ENCODE peak calls at places on chromosomes 2 and 18, in eight cellular contexts. C, F, I, Z, R, U, P and V are unnamed samples.

GRCh38 chr2:98572211-98572610 is 36.1 kb downstream of the COA5 start:
- DNase-seq in C (no peak), F (no peak), I (no peak), Z (no peak), R (no peak), U (no peak), P (no peak), V (no peak)

GRCh38 chr2:95375532-95376221 is 26.8 kb upstream of the FAHD2A start:
- DNase-seq in C (no peak), F (no peak), I (no peak), Z (peak), R (no peak), U (no peak), P (no peak), V (peak)

GRCh38 chr2:59184281-59185020 is 943.3 kb upstream of the FANCL start:
- DNase-seq in C (no peak), F (no peak), I (peak), Z (no peak), R (no peak), U (no peak), P (no peak), V (no peak)

GRCh38 chr2:11753452-11753885 is 7.0 kb downstream of the LPIN1 start:
- DNase-seq in C (peak), F (no peak), I (peak), Z (peak), R (no peak), U (no peak), P (peak), V (no peak)

GRCh38 chr2:174771631-174772491 is 7.6 kb upstream of the CHRNA1 start:
- DNase-seq in C (peak), F (peak), I (peak), Z (peak), R (no peak), U (peak), P (peak), V (peak)

GRCh38 chr2:120678926-120679325 is 56.7 kb upstream of the GLI2 start:
- DNase-seq in C (no peak), F (no peak), I (no peak), Z (no peak), R (no peak), U (no peak), P (no peak), V (no peak)

GRCh38 chr2:10773841-10774341 is 38.7 kb downstream of the PDIA6 start:
- DNase-seq in C (no peak), F (no peak), I (peak), Z (no peak), R (no peak), U (no peak), P (no peak), V (no peak)

GRCh38 chr2:38163006-38163405 is 87.1 kb upstream of the CYP1B1 start:
- DNase-seq in C (peak), F (no peak), I (no peak), Z (no peak), R (no peak), U (no peak), P (no peak), V (no peak)

GRCh38 chr2:130358420-130359350 is 2.8 kb downstream of the PTPN18 start:
- DNase-seq in C (no peak), F (no peak), I (no peak), Z (no peak), R (no peak), U (no peak), P (no peak), V (no peak)

GRCh38 chr2:235727891-235728380 is 234.1 kb downstream of the AGAP1 start:
- DNase-seq in C (no peak), F (no peak), I (no peak), Z (no peak), R (no peak), U (no peak), P (no peak), V (no peak)

GRCh38 chr2:130338793-130339345 is 3.8 kb upstream of the IMP4 start:
- DNase-seq in C (no peak), F (no peak), I (no peak), Z (no peak), R (no peak), U (no peak), P (no peak), V (no peak)

GRCh38 chr2:231395188-231396057 is at the start of gene B3GNT7:
- DNase-seq in C (no peak), F (no peak), I (no peak), Z (peak), R (no peak), U (no peak), P (peak), V (no peak)

GRCh38 chr18:9068346-9068745 is 34.2 kb upstream of the NDUFV2 start:
- DNase-seq in C (no peak), F (no peak), I (peak), Z (no peak), R (no peak), U (no peak), P (no peak), V (no peak)

GRCh38 chr2:43708178-43708577 is 31.9 kb upstream of the C1GALT1C1L start:
- DNase-seq in C (no peak), F (peak), I (no peak), Z (no peak), R (no peak), U (peak), P (no peak), V (no peak)

GRCh38 chr2:226766352-226767055 is 33.1 kb downstream of the IRS1 start:
- DNase-seq in C (no peak), F (no peak), I (peak), Z (no peak), R (no peak), U (no peak), P (no peak), V (no peak)

GRCh38 chr2:212428685-212429480 is 109.7 kb downstream of the ERBB4 start:
- DNase-seq in C (no peak), F (no peak), I (no peak), Z (no peak), R (no peak), U (no peak), P (no peak), V (no peak)

GRCh38 chr2:39107724-39108273 is 13.1 kb downstream of the SOS1 start:
- DNase-seq in C (no peak), F (no peak), I (no peak), Z (no peak), R (no peak), U (no peak), P (no peak), V (no peak)

GRCh38 chr18:37179384-37179783 is 350.5 kb downstream of the KIAA1328 start:
- DNase-seq in C (no peak), F (no peak), I (no peak), Z (no peak), R (no peak), U (no peak), P (no peak), V (no peak)

GRCh38 chr18:76494541-76495403 is at the start of gene ZNF516:
- DNase-seq in C (peak), F (peak), I (no peak), Z (peak), R (no peak), U (peak), P (no peak), V (peak)

GRCh38 chr18:23609390-23610008 is 23.2 kb upstream of the NPC1 start:
- DNase-seq in C (no peak), F (no peak), I (no peak), Z (no peak), R (no peak), U (no peak), P (no peak), V (no peak)

GRCh38 chr2:10863837-10864236 is 47.9 kb upstream of the KCNF1 start:
- DNase-seq in C (peak), F (no peak), I (no peak), Z (peak), R (no peak), U (no peak), P (no peak), V (no peak)

GRCh38 chr18:3429121-3429520 is 20.9 kb upstream of the TGIF1 start:
- DNase-seq in C (no peak), F (no peak), I (no peak), Z (no peak), R (no peak), U (no peak), P (no peak), V (no peak)

GRCh38 chr18:9688036-9688741 is 19.9 kb upstream of the RAB31 start:
- DNase-seq in C (no peak), F (no peak), I (peak), Z (no peak), R (no peak), U (peak), P (no peak), V (no peak)

DNA sequence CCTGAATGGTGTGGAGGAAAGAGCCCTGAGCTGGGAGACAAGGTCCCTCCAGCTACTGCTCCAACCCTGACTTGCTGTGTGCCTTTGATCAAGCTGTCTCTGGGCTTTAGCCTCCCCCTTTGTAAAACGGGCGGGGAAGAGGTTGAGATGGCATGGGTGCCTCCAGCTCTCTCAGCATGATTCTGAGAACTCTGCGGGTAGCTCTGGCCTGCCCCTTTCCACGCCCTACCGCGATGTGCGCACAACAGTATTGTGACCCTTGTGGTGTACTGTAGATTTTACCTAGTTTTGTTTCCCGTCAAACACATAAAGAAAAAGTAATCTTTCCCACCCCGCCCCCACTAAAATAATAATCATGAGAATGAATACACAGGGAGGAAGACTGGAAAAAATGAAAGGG is 5.3 kb downstream of the CD8A start:
- DNase-seq in C (peak), F (no peak), I (no peak), Z (no peak), R (no peak), U (no peak), P (no peak), V (no peak)
- TF ChIP-seq CTCF in C (no peak), F (no peak), I (no peak), Z (no peak), R (no peak), U (no peak), P (no peak), V (no peak)

DNA sequence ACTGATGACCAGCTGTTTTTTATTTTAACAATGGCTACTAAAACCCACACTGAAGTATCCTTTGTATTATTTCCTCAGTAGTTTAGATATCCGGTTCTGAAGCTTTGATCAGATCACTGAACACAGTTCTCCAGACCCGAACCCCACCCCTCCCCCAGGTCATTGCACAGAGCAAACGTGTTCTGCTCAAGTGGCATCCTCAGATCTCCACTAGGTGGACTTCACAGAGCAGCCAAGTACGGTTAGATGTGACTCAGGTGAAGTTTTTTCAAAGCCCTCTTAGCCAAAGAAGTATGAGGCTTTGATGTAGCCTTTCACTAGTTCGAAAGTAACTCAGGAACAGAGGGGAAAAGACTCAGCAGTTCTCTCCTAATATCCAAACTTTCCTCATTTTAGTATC is 142.7 kb upstream of the NRP2 start:
- DNase-seq in C (peak), F (no peak), I (no peak), Z (no peak), R (no peak), U (no peak), P (no peak), V (no peak)
- TF ChIP-seq CTCF in C (no peak), F (no peak), I (no peak), Z (no peak), R (no peak), U (no peak), P (no peak), V (no peak)

GRCh38 chr2:31429759-31430438 is 15.4 kb upstream of the XDH start:
- DNase-seq in C (peak), F (no peak), I (peak), Z (no peak), R (no peak), U (no peak), P (no peak), V (no peak)

GRCh38 chr2:31433541-31433940 is 19.0 kb upstream of the XDH start:
- DNase-seq in C (no peak), F (no peak), I (peak), Z (no peak), R (no peak), U (no peak), P (no peak), V (no peak)

GRCh38 chr2:31430439-31431165 is 16.1 kb upstream of the XDH start:
- DNase-seq in C (no peak), F (no peak), I (peak), Z (no peak), R (no peak), U (no peak), P (no peak), V (no peak)

GRCh38 chr2:31440764-31441163 is 26.2 kb upstream of the XDH start:
- DNase-seq in C (no peak), F (peak), I (peak), Z (no peak), R (peak), U (peak), P (no peak), V (no peak)

DNA sequence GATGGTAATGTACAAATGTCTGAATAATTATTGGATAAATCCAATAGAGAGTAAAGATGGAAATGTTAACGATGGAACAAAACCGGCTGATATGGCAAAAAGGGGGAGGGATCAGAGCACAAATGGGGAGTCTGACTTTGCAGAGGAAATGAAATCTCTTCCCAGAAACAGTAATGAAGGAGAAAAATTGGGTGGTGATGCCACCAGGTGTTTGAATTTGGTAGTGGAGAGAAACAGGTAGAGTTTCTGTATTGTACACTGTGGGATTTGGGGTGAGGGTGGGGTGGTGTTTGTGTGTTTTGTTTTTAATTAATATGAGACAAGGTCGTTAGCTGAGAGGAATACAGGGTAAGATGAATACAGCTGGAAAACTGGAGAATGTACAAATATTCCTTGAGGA is 20.4 kb upstream of the XDH start:
- DNase-seq in C (no peak), F (no peak), I (peak), Z (no peak), R (no peak), U (no peak), P (no peak), V (no peak)
- TF ChIP-seq CTCF in C (peak), F (peak), I (peak), Z (no peak), R (no peak), U (peak), P (no peak), V (no peak)

GRCh38 chr2:101197814-101198213 is 46.6 kb upstream of the TBC1D8 start:
- DNase-seq in C (no peak), F (no peak), I (no peak), Z (no peak), R (no peak), U (no peak), P (no peak), V (no peak)

GRCh38 chr2:101200714-101201113 is 49.5 kb upstream of the TBC1D8 start:
- DNase-seq in C (no peak), F (peak), I (peak), Z (no peak), R (no peak), U (peak), P (no peak), V (no peak)

GRCh38 chr2:101199153-101199810 is 48.1 kb upstream of the TBC1D8 start:
- DNase-seq in C (no peak), F (peak), I (peak), Z (no peak), R (no peak), U (peak), P (no peak), V (no peak)

GRCh38 chr2:101196220-101196661 is 45.1 kb upstream of the TBC1D8 start:
- DNase-seq in C (no peak), F (no peak), I (no peak), Z (no peak), R (no peak), U (no peak), P (no peak), V (no peak)

DNA sequence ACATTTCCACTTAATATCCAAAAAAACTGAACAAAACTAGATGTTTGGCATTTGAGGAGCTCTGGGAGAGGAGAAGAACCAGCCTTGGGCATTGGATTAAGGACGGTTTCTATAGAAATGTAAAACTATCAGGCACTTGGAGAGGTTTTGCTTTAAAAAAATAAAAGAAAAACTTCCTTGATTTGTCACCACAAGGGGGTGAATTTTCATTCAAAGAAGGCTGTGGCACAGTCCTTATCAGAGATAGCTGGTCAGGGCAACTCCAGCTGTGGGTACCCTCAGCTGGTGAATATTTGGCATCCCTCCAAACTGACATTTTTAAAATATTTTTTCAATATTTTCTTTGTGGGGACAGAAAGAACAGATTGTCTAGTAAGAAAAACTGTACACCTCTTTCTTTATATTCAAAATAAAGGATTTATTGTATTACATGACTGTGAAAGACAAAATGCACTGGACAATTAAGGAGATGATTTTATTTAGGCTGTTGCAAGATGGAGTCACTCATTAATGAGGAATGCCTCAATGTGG is 46.1 kb upstream of the TBC1D8 start:
- DNase-seq in C (no peak), F (no peak), I (no peak), Z (no peak), R (no peak), U (no peak), P (no peak), V (no peak)
- TF ChIP-seq CTCF in C (no peak), F (no peak), I (no peak), Z (no peak), R (no peak), U (peak), P (no peak), V (no peak)

DNA sequence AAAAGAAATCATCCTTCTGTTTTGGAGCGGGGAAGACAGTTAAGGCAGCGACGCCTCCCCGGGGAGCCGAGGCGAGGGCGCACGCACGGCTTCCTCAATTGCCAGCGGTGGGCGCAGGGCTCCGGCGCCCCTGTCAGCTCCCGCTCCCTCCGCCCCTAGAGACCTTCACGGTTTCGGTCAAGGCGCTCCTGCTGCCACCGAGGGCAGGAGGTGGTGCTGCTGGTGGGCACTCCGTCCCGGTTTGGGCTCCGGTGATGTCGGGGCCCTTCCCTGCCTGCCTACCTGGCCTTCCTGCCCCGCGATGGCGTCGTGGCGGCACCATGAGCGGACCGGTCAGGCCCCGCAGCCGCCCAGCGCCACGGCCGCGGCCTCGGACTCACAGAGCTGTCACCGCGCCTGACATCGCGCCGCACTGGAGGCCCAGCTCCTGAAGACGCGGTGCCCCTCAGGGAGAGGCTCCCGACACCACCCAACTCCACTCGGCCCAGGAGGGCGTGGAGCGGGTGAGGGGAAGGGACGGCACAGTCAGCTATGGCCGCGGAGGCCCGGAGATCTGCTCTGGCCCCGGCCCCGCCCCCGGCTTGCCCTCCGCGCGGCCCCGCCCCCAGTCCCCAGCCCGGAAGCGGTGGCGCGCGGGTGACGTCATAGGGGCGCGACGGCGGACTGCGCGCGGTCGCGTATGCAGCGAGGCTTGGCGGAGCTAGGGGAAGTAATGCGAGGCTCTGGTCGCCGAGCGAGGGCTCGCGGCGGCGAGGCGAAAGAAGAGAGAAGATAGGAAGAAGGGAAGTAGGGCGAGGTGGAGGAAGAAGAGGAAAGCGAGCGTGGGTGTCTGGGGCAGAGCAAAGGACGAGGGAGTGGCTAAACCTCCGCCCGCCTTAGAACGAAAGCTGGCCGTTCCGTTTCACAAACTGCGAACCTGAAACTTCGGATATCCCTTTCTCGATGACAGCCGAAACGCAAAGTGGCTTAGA is at the start of gene SLC35F5:
- DNase-seq in C (peak), F (peak), I (peak), Z (peak), R (peak), U (peak), P (peak), V (peak)
- TF ChIP-seq CTCF in C (no peak), F (no peak), I (no peak), Z (no peak), R (peak), U (no peak), P (no peak), V (no peak)

GRCh38 chr18:63823516-63824219 is 48.5 kb downstream of the SERPINB7 start:
- DNase-seq in C (peak), F (peak), I (peak), Z (peak), R (peak), U (peak), P (peak), V (no peak)
- TF ChIP-seq CTCF in C (peak), F (peak), I (peak), Z (peak), R (no peak), U (peak), P (no peak), V (peak)

GRCh38 chr2:134369220-134369902 is 115.5 kb downstream of the MGAT5 start:
- DNase-seq in C (no peak), F (no peak), I (no peak), Z (no peak), R (no peak), U (no peak), P (no peak), V (no peak)
- TF ChIP-seq CTCF in C (no peak), F (no peak), I (no peak), Z (no peak), R (no peak), U (no peak), P (no peak), V (no peak)

GRCh38 chr2:117351396-117351795 is 463.1 kb upstream of the DDX18 start:
- DNase-seq in C (no peak), F (no peak), I (no peak), Z (no peak), R (no peak), U (no peak), P (no peak), V (no peak)

DNA sequence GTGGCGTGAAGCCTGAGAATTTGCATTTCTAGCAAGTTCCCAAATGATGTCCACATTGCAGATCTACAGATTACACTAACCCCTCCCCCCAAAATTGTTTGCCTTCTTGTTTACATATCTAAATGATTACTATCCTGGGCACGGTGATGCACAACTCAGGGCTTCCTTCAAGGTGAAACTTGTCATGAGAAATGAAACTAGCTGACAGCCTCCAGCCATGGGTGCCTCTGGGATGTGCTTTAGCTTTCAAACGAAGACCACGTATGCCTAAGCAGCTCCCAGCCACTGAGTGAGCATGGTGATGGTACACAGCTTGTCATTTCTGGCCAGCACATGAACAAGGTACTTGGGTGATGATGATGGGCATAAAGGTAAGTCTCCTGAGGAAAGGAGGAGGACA is 464.8 kb upstream of the DDX18 start:
- DNase-seq in C (no peak), F (no peak), I (no peak), Z (no peak), R (no peak), U (no peak), P (no peak), V (no peak)
- TF ChIP-seq CTCF in C (no peak), F (no peak), I (no peak), Z (no peak), R (no peak), U (no peak), P (no peak), V (no peak)